ENCODE peak calls at places on chromosomes 11 and 22, in nine cellular contexts. F, U, V, C, D, Z, O, N and B are unnamed samples.

GRCh38 chr11:129427376-129427775 is 51.7 kb downstream of the BARX2 start:
- DNase-seq in F (no peak), U (no peak), V (no peak), C (no peak), D (no peak), Z (no peak), O (no peak), N (no peak), B (no peak)

GRCh38 chr11:8913961-8914660 is 3.1 kb downstream of the AKIP1 start:
- DNase-seq in F (peak), U (peak), V (no peak), C (no peak), D (no peak), Z (peak), O (no peak), N (peak), B (no peak)

GRCh38 chr11:69361048-69361447 is 67.1 kb downstream of the MYEOV start:
- DNase-seq in F (no peak), U (no peak), V (no peak), C (no peak), D (no peak), Z (no peak), O (no peak), N (no peak), B (no peak)

GRCh38 chr11:126339866-126340434 is 15.5 kb upstream of the ST3GAL4 start:
- DNase-seq in F (peak), U (peak), V (peak), C (no peak), D (no peak), Z (peak), O (no peak), N (no peak), B (peak)

GRCh38 chr22:40610329-40610850 is 26.1 kb downstream of the MRTFA start:
- DNase-seq in F (no peak), U (no peak), V (no peak), C (no peak), D (no peak), Z (no peak), O (no peak), N (peak), B (no peak)

GRCh38 chr11:77865805-77866204 is 44.9 kb downstream of the AAMDC start:
- DNase-seq in F (no peak), U (no peak), V (no peak), C (no peak), D (no peak), Z (no peak), O (no peak), N (no peak), B (no peak)

GRCh38 chr11:85893378-85893777 is 38.2 kb downstream of the CCDC83 start:
- DNase-seq in F (no peak), U (peak), V (no peak), C (no peak), D (no peak), Z (no peak), O (no peak), N (no peak), B (no peak)

GRCh38 chr11:15770798-15771414 is 585.4 kb downstream of the SOX6 start:
- DNase-seq in F (peak), U (peak), V (no peak), C (no peak), D (peak), Z (no peak), O (no peak), N (peak), B (no peak)

GRCh38 chr11:98040061-98040808 is 980.5 kb upstream of the CNTN5 start:
- DNase-seq in F (no peak), U (no peak), V (no peak), C (no peak), D (no peak), Z (no peak), O (no peak), N (no peak), B (no peak)

GRCh38 chr11:31254411-31254810 is 115.1 kb downstream of the DCDC1 start:
- DNase-seq in F (no peak), U (no peak), V (no peak), C (no peak), D (no peak), Z (no peak), O (no peak), N (no peak), B (no peak)

GRCh38 chr11:61437496-61437895 is 7.6 kb downstream of the SDHAF2 start:
- DNase-seq in F (no peak), U (no peak), V (no peak), C (no peak), D (no peak), Z (no peak), O (no peak), N (no peak), B (no peak)

GRCh38 chr11:92852946-92853345 is 116.5 kb upstream of the MTNR1B start:
- DNase-seq in F (no peak), U (no peak), V (no peak), C (no peak), D (no peak), Z (no peak), O (no peak), N (no peak), B (no peak)

GRCh38 chr11:94305146-94305545 is 766 bp downstream of the IZUMO1R start:
- DNase-seq in F (no peak), U (no peak), V (no peak), C (no peak), D (peak), Z (peak), O (no peak), N (no peak), B (no peak)

GRCh38 chr11:23866641-23867040 is 630.2 kb upstream of the LUZP2 start:
- DNase-seq in F (peak), U (no peak), V (no peak), C (no peak), D (no peak), Z (no peak), O (no peak), N (no peak), B (peak)

GRCh38 chr22:24994070-24994763 is 41.7 kb downstream of the KIAA1671 start:
- DNase-seq in F (peak), U (peak), V (no peak), C (no peak), D (no peak), Z (no peak), O (no peak), N (no peak), B (peak)

GRCh38 chr22:33922268-33922667 is 2.0 kb upstream of the LARGE1 start:
- DNase-seq in F (no peak), U (peak), V (peak), C (no peak), D (no peak), Z (peak), O (no peak), N (no peak), B (no peak)

GRCh38 chr11:15795378-15795777 is 561.0 kb downstream of the SOX6 start:
- DNase-seq in F (no peak), U (no peak), V (no peak), C (no peak), D (no peak), Z (no peak), O (no peak), N (no peak), B (no peak)

GRCh38 chr22:40476341-40476740 is 105.9 kb downstream of the SGSM3 start:
- DNase-seq in F (no peak), U (no peak), V (no peak), C (no peak), D (no peak), Z (no peak), O (no peak), N (no peak), B (no peak)

GRCh38 chr22:22772883-22773282 is 114.7 kb upstream of the IGLL5 start:
- DNase-seq in F (no peak), U (no peak), V (no peak), C (no peak), D (no peak), Z (no peak), O (no peak), N (no peak), B (no peak)

GRCh38 chr11:123560001-123560400 is 94.4 kb downstream of the SCN3B start:
- DNase-seq in F (no peak), U (peak), V (peak), C (no peak), D (peak), Z (peak), O (peak), N (no peak), B (no peak)

GRCh38 chr22:40654522-40655167 is 18.1 kb upstream of the MRTFA start:
- DNase-seq in F (peak), U (no peak), V (peak), C (no peak), D (no peak), Z (peak), O (peak), N (peak), B (no peak)

GRCh38 chr11:70647188-70648166 is 249.1 kb downstream of the CTTN start:
- DNase-seq in F (no peak), U (no peak), V (no peak), C (no peak), D (no peak), Z (no peak), O (no peak), N (no peak), B (no peak)

GRCh38 chr22:40631925-40632324 is 4.6 kb downstream of the MRTFA start:
- DNase-seq in F (no peak), U (peak), V (peak), C (no peak), D (no peak), Z (no peak), O (no peak), N (no peak), B (no peak)

GRCh38 chr11:2481253-2481652 is 36.4 kb downstream of the KCNQ1 start:
- DNase-seq in F (no peak), U (no peak), V (no peak), C (no peak), D (no peak), Z (no peak), O (no peak), N (no peak), B (no peak)

GRCh38 chr11:126840201-126840886 is 160.2 kb downstream of the KIRREL3 start:
- DNase-seq in F (no peak), U (no peak), V (no peak), C (no peak), D (no peak), Z (no peak), O (peak), N (no peak), B (no peak)

GRCh38 chr11:46382644-46383403 is 1.4 kb downstream of the MDK start:
- DNase-seq in F (peak), U (peak), V (peak), C (no peak), D (no peak), Z (no peak), O (no peak), N (peak), B (no peak)

GRCh38 chr11:66418168-66418985 is 2.5 kb upstream of the NPAS4 start:
- DNase-seq in F (peak), U (peak), V (peak), C (peak), D (peak), Z (peak), O (peak), N (peak), B (peak)

GRCh38 chr22:17120281-17120680 is 879 bp downstream of the TMEM121B start:
- DNase-seq in F (peak), U (peak), V (no peak), C (no peak), D (no peak), Z (peak), O (no peak), N (peak), B (no peak)

GRCh38 chr11:11993814-11994213 is 14.6 kb downstream of the DKK3 start:
- DNase-seq in F (peak), U (peak), V (peak), C (no peak), D (no peak), Z (no peak), O (no peak), N (peak), B (no peak)

GRCh38 chr11:120579601-120580000 is 68.1 kb downstream of the GRIK4 start:
- DNase-seq in F (no peak), U (no peak), V (peak), C (no peak), D (no peak), Z (no peak), O (no peak), N (no peak), B (no peak)

GRCh38 chr11:128555606-128556005 is 31.8 kb downstream of the ETS1 start:
- DNase-seq in F (peak), U (peak), V (no peak), C (no peak), D (no peak), Z (no peak), O (no peak), N (peak), B (no peak)

GRCh38 chr11:72812968-72813739 is 1.1 kb upstream of the ATG16L2 start:
- DNase-seq in F (peak), U (peak), V (peak), C (no peak), D (no peak), Z (no peak), O (no peak), N (peak), B (peak)

GRCh38 chr11:72582206-72583176 is 91.7 kb downstream of the PDE2A start:
- DNase-seq in F (no peak), U (no peak), V (peak), C (no peak), D (no peak), Z (no peak), O (no peak), N (no peak), B (no peak)

GRCh38 chr11:60193687-60194433 is 11.0 kb upstream of the MS4A6A start:
- DNase-seq in F (peak), U (peak), V (no peak), C (peak), D (no peak), Z (no peak), O (no peak), N (peak), B (peak)

GRCh38 chr11:13881176-13881680 is 81.3 kb upstream of the SPON1 start:
- DNase-seq in F (no peak), U (no peak), V (no peak), C (no peak), D (no peak), Z (no peak), O (no peak), N (no peak), B (no peak)

GRCh38 chr11:130144721-130145327 is 14.8 kb upstream of the ST14 start:
- DNase-seq in F (no peak), U (peak), V (no peak), C (no peak), D (no peak), Z (no peak), O (no peak), N (no peak), B (no peak)

GRCh38 chr22:50422961-50423815 is 51.6 kb downstream of the SBF1 start:
- DNase-seq in F (no peak), U (no peak), V (no peak), C (no peak), D (no peak), Z (no peak), O (no peak), N (no peak), B (no peak)
- TF ChIP-seq CTCF in F (no peak), U (no peak), V (no peak), C (no peak), D (no peak), Z (no peak), O (no peak), N (no peak), B (no peak)

DNA sequence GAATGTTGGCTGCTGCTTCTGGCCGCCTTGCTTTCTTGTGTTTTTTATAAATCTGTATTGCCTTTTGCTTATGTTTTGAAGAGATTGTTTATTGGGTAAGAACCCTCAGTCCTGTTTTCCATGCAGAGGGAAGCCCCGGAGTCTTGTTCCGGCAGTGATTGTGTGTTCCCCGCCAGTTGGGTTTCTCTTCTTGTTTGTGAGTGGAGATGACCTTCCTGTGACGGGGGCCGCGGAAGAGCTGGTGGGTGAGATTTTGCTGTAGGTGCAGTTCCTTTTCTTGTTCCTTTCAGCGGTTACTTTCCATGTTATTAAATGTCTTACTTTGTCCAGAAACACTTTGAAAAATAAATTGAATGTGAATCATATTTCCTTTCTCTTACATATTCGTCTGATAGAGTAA is 8.3 kb downstream of the TBC1D22A start:
- DNase-seq in F (no peak), U (no peak), V (no peak), C (no peak), D (no peak), Z (no peak), O (no peak), N (peak), B (no peak)
- H3K4me3 ChIP-seq in F (no peak), U (no peak), V (no peak), C (no peak), D (no peak), Z (no peak), O (no peak), N (no peak), B (no peak)

DNA sequence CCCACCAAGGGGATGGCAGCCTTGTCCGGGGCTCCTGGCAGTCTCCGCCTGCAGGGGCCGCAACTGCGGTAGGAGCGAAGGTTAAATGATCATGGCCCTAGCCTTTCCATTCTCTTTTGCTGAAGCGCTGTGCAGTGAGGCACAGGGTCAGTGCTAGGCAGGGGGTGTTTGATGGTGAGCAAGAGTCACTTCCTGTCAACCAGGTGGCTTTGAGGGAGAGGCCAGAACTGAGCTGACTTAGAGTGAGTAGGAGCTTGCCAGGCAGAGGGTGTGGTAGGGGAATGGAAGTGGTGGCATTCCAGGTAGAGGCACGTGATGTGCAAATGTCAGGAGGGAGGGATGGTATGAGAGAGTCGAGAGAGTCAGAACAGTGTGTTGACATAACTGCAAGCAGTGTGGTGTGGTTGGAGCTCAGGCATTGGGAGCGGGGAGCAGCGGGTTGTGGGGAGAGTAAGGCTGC is 33.1 kb downstream of the AMPD3 start:
- DNase-seq in F (peak), U (no peak), V (no peak), C (no peak), D (no peak), Z (no peak), O (no peak), N (no peak), B (no peak)
- TF ChIP-seq CTCF in F (no peak), U (no peak), V (no peak), C (no peak), D (no peak), Z (no peak), O (no peak), N (no peak), B (no peak)

GRCh38 chr11:17206448-17206847 is 1.3 kb downstream of the PIK3C2A start:
- DNase-seq in F (no peak), U (no peak), V (no peak), C (no peak), D (no peak), Z (no peak), O (no peak), N (peak), B (no peak)

GRCh38 chr11:17208257-17208999 is 642 bp upstream of the PIK3C2A start:
- DNase-seq in F (peak), U (peak), V (no peak), C (no peak), D (no peak), Z (no peak), O (no peak), N (peak), B (peak)

GRCh38 chr11:17214338-17214737 is 6.6 kb upstream of the PIK3C2A start:
- DNase-seq in F (no peak), U (no peak), V (no peak), C (no peak), D (no peak), Z (no peak), O (no peak), N (no peak), B (no peak)

GRCh38 chr11:17207317-17208256 is at the start of gene PIK3C2A:
- DNase-seq in F (peak), U (peak), V (peak), C (no peak), D (peak), Z (peak), O (peak), N (peak), B (peak)

DNA sequence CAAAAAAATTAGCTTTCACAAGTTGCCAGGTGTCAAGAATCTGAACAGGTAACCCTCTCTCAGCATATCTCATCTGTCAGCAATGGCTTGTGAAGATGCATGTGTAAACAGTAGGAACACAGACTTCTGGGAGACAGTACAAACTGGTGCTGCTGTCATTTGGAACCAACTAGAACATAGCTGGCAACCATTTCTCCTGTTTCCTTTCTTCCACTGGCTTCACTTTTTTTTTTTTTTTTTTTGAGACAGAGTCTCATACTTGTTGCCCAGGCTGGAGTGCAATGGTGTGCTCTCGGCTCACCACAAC is 2.1 kb upstream of the PIK3C2A start:
- DNase-seq in F (no peak), U (no peak), V (no peak), C (no peak), D (no peak), Z (no peak), O (no peak), N (no peak), B (peak)
- H3K4me3 ChIP-seq in F (no peak), U (no peak), V (no peak), C (no peak), D (no peak), Z (no peak), O (no peak), N (no peak), B (no peak)

GRCh38 chr11:118311518-118311917 is 7.0 kb downstream of the CD3E start:
- DNase-seq in F (no peak), U (no peak), V (no peak), C (no peak), D (no peak), Z (no peak), O (no peak), N (no peak), B (no peak)
- TF ChIP-seq CTCF in F (no peak), U (no peak), V (no peak), C (no peak), D (no peak), Z (no peak), O (no peak), N (no peak), B (no peak)

DNA sequence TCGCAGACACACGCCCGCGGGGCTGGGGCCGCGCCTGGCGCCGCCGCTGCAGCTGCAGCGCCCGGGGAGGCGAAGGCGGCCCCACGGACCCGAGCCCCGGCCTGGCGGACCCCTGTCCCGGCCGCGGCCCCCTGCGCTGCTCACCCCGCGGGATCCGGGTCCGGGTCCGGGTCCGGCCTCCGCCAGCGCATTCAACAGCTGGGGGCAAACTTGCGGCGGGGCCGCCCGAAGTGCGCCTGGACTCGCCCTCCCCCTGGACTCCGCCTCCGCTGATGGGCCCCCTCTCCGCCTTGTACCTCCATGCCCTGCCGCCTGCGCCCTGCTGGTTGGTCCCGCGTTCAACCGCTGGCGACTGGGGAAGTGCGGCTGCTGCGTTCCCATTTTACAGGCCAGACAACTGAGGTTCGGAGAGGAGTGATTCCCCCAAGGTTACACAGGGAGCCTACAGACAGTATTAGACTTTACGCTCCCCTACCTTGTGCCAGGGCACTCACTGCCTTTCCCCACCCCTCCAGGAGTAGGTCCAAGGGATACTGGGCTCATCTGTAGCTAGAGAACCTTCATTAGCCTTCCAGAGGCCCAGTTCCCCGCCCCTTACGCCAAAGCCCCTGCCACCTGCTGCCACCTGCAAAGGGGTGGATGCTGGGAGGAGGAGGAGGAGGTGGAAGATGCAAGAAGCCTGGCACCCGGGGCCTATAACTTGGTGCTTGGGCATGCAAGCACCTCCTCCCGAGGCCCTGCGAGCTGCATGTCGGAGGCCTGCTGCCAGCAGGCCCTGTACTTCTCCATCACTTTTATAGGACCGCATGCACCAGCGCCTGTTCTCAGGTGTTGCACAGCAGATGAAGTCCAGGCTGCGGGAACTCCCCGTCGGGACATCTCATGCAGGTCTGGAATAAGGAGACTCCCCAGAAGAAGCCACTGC is 694 bp upstream of the ELFN2 start:
- DNase-seq in F (no peak), U (peak), V (no peak), C (no peak), D (no peak), Z (no peak), O (no peak), N (no peak), B (no peak)
- H3K4me3 ChIP-seq in F (peak), U (peak), V (peak), C (peak), D (peak), Z (peak), O (peak), N (peak), B (peak)